ENCODE peak calls at places on chromosomes 6 and 20, in eight cellular contexts. V, U, O, A, N, B, Z and Q are unnamed samples.
A peak's percentile ranks its signal among the peaks of the same experiment; 100 is the strongest.

GRCh38 chr6:135212935-135213334 is 31.8 kb downstream of the MYB start:
- DNase-seq in N (no peak), Z (no peak), V (no peak), B (no peak), A (peak; percentile 31), O (no peak), U (no peak), Q (peak; percentile 34)

GRCh38 chr20:44433751-44434538 is 41.7 kb upstream of the TTPAL start:
- DNase-seq in N (no peak), Z (no peak), O (no peak), A (no peak), B (no peak), U (no peak), V (no peak), Q (no peak)

GRCh38 chr6:90611996-90612690 is 25.3 kb upstream of the MAP3K7 start:
- DNase-seq in A (no peak), Z (no peak), B (no peak), U (peak; percentile 7), V (no peak), O (no peak), N (no peak), Q (no peak)

GRCh38 chr20:24746351-24746685 is 202.8 kb upstream of the CST7 start:
- DNase-seq in U (no peak), B (peak; percentile 75), N (no peak), O (no peak), A (peak; percentile 97), Z (no peak), V (peak; percentile 26), Q (no peak)

GRCh38 chr6:57262901-57263694 is 41.0 kb upstream of the RAB23 start:
- DNase-seq in B (no peak), Z (no peak), U (no peak), V (no peak), A (no peak), N (no peak), O (peak; percentile 90), Q (peak; percentile 98)

GRCh38 chr6:169654590-169655391 is 47.0 kb downstream of the WDR27 start:
- DNase-seq in N (no peak), B (peak; percentile 77), A (peak; percentile 55), U (peak; percentile 64), O (peak; percentile 59), Z (peak; percentile 38), V (peak; percentile 68), Q (peak; percentile 71)

GRCh38 chr6:145903356-145904102 is 60.6 kb downstream of the SHPRH start:
- DNase-seq in Z (no peak), U (no peak), A (peak; percentile 2), V (no peak), O (peak; percentile 32), N (no peak), B (no peak), Q (peak; percentile 22)

GRCh38 chr6:113642714-113643442 is 214.3 kb upstream of the MARCKS start:
- DNase-seq in B (peak; percentile 95), N (no peak), U (no peak), Z (peak; percentile 82), V (no peak), O (no peak), A (no peak), Q (no peak)

GRCh38 chr6:52707963-52708680 is 37.2 kb downstream of the TMEM14A start:
- DNase-seq in V (no peak), N (no peak), Z (no peak), U (no peak), O (no peak), A (no peak), B (no peak), Q (no peak)

GRCh38 chr20:57281900-57282299 is 15.5 kb upstream of the BMP7 start:
- DNase-seq in O (no peak), A (no peak), U (no peak), Z (no peak), B (no peak), V (no peak), N (no peak), Q (no peak)

GRCh38 chr20:19212524-19213502 is at the start of gene SLC24A3:
- DNase-seq in O (peak; percentile 33), U (peak; percentile 81), Z (peak; percentile 33), A (peak; percentile 8), N (no peak), V (peak; percentile 57), B (peak; percentile 83), Q (peak; percentile 8)

GRCh38 chr20:60964911-60965310 is 287.1 kb upstream of the CDH4 start:
- DNase-seq in O (no peak), A (no peak), N (no peak), V (no peak), U (no peak), B (no peak), Z (no peak), Q (no peak)

GRCh38 chr6:99013145-99013544 is 65.4 kb upstream of the FBXL4 start:
- DNase-seq in V (no peak), U (no peak), O (peak; percentile 24), Z (no peak), A (peak; percentile 12), B (no peak), N (no peak), Q (peak; percentile 93)

GRCh38 chr6:112253505-112253841 is 894 bp downstream of the LAMA4 start:
- DNase-seq in O (no peak), V (no peak), A (peak; percentile 3), B (no peak), Z (no peak), U (no peak), N (peak; percentile 91), Q (no peak)

GRCh38 chr6:144317736-144318135 is 32.6 kb downstream of the UTRN start:
- DNase-seq in A (no peak), V (no peak), Z (no peak), U (no peak), B (no peak), O (no peak), N (no peak), Q (peak; percentile 60)

GRCh38 chr6:166520905-166521834 is 65.3 kb downstream of the RAMACL start:
- DNase-seq in N (no peak), A (no peak), Z (no peak), B (no peak), V (no peak), U (no peak), O (no peak), Q (peak; percentile 69)

GRCh38 chr20:44405785-44406571 is 50.5 kb downstream of the HNF4A start:
- DNase-seq in N (no peak), A (no peak), O (no peak), V (no peak), Z (no peak), B (no peak), U (no peak), Q (no peak)

GRCh38 chr6:105759946-105760345 is 326.2 kb upstream of the PRDM1 start:
- DNase-seq in N (no peak), V (no peak), Z (no peak), A (no peak), B (no peak), O (peak; percentile 8), U (no peak), Q (peak; percentile 92)

GRCh38 chr20:46984391-46984790 is 89.7 kb downstream of the EYA2 start:
- DNase-seq in A (no peak), Z (no peak), N (no peak), U (no peak), B (peak; percentile 46), O (peak; percentile 76), V (no peak), Q (peak; percentile 31)

GRCh38 chr20:8394308-8394945 is 262.4 kb downstream of the PLCB1 start:
- DNase-seq in O (peak; percentile 42), Z (no peak), N (no peak), B (no peak), U (no peak), V (no peak), A (no peak), Q (peak; percentile 80)

GRCh38 chr20:38724603-38725457 is 544 bp downstream of the SLC32A1 start:
- DNase-seq in O (no peak), A (no peak), B (no peak), N (no peak), V (no peak), U (peak; percentile 41), Z (no peak), Q (no peak)
- TF ChIP-seq CTCF in O (no peak), A (no peak), B (no peak), N (no peak), V (no peak), U (no peak), Z (no peak), Q (no peak)

DNA sequence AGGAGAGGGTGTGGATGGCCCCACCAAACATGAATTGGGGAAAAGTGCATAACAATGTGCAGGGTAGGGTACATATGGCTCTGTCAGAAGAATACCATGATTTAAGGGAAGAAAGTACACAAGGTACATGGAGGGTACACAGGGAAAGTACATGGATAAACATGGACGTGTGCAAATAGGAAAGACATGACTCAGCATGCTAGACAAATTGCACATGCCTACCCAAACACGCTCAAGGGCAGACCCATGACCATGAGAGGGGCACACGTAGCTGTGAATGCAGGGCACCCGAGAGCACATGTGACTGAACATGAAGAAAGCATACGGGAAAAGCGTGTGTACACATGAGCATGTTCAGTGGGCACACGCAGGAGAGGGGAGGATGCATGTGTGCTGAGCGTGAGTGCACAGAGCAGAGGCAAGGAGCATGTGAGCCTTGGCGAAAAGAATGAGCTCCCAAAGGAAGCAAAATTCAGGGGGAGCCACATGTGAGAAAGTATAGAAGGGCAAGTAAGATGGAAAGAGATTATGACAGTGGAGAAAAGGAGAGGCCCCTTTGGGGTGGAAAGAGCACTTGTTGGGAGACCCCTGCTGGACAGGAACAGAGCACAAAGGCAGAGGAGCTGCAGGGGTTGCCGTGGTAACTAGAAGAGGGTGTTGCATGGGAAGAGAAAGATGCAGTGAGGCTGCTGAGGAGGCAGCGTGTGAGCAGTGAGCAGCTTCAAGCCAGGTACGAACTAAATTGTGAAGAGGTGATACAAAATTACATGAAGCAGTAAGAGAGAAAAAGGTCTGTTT is 17.8 kb downstream of the OR2H2 start:
- DNase-seq in A (peak; percentile 13), U (peak; percentile 44), V (no peak), Z (peak; percentile 38), O (peak; percentile 22), N (no peak), B (no peak), Q (no peak)
- TF ChIP-seq CTCF in A (no peak), U (peak; percentile 46), V (no peak), Z (peak; percentile 48), O (peak; percentile 19), N (no peak), B (no peak), Q (peak; percentile 23)

GRCh38 chr6:7389451-7390217 is at the start of the genes CAGE1 and RIOK1:
- DNase-seq in B (peak; percentile 96), O (peak; percentile 96), Z (peak; percentile 97), A (peak; percentile 95), U (peak; percentile 94), V (peak; percentile 92), N (peak; percentile 98), Q (peak; percentile 93)
- TF ChIP-seq CTCF in B (peak; percentile 8), O (no peak), Z (peak; percentile 38), A (peak; percentile 23), U (no peak), V (no peak), N (peak; percentile 5), Q (peak; percentile 9)

GRCh38 chr6:137697267-137697938 is 169.7 kb upstream of the TNFAIP3 start:
- DNase-seq in Z (no peak), A (no peak), N (peak; percentile 60), O (peak; percentile 75), B (no peak), U (peak; percentile 23), V (no peak), Q (peak; percentile 28)
- TF ChIP-seq CTCF in Z (no peak), A (no peak), N (peak; percentile 7), O (no peak), B (no peak), U (no peak), V (no peak), Q (no peak)

GRCh38 chr6:159595173-159595572 is 97.9 kb downstream of the SOD2 start:
- DNase-seq in Z (no peak), V (no peak), B (no peak), U (no peak), N (no peak), O (peak; percentile 66), A (peak; percentile 76), Q (peak; percentile 73)
- TF ChIP-seq CTCF in Z (no peak), V (no peak), B (no peak), U (no peak), N (no peak), O (no peak), A (no peak), Q (no peak)